ENCODE peak calls at places on chromosome 10, in five cellular contexts. Z is esophagus squamous epithelium, H is breast epithelium, U is dorsolateral prefrontal cortex, F is heart right ventricle. G is an unnamed sample.

GRCh38 chr10:66931340-66931948 is 5.6 kb downstream of the LRRTM3 start:
- DNase-seq in F (no peak), U (no peak), H (no peak), Z (no peak), G (no peak)

GRCh38 chr10:133231244-133231945 is 1.4 kb downstream of the UTF1 start:
- DNase-seq in Z (no peak), H (no peak), F (no peak), U (no peak), G (no peak)

GRCh38 chr10:113058175-113058961 is 108.3 kb downstream of the TCF7L2 start:
- DNase-seq in F (no peak), H (no peak), Z (no peak), U (no peak), G (no peak)

GRCh38 chr10:35613597-35614226 is 8.6 kb downstream of the GJD4 start:
- DNase-seq in H (no peak), U (no peak), F (no peak), Z (no peak), G (no peak)

GRCh38 chr10:80741278-80741677 is 203.6 kb downstream of the SH2D4B start:
- DNase-seq in U (no peak), H (no peak), Z (no peak), F (no peak), G (no peak)

GRCh38 chr10:4301296-4301695 is 516.3 kb upstream of the KLF6 start:
- DNase-seq in F (no peak), U (no peak), H (no peak), Z (no peak), G (no peak)

GRCh38 chr10:15735766-15736165 is 16.0 kb upstream of the ITGA8 start:
- DNase-seq in Z (no peak), H (no peak), F (peak), U (no peak), G (no peak)

GRCh38 chr10:48582970-48583369 is 21.9 kb downstream of the ARHGAP22 start:
- DNase-seq in Z (no peak), U (no peak), H (no peak), F (peak), G (no peak)

GRCh38 chr10:76540786-76541185 is 1096.8 kb downstream of the KCNMA1 start:
- DNase-seq in F (no peak), H (no peak), Z (no peak), U (no peak), G (no peak)

GRCh38 chr10:80457554-80458262 is 3.6 kb downstream of the TSPAN14 start:
- DNase-seq in H (no peak), F (no peak), Z (no peak), U (no peak), G (no peak)

GRCh38 chr10:12381536-12382156 is 32.3 kb downstream of the CAMK1D start:
- DNase-seq in F (no peak), Z (no peak), H (no peak), U (no peak), G (no peak)

GRCh38 chr10:405648-406047 is 270.4 kb downstream of the ZMYND11 start:
- DNase-seq in Z (no peak), H (no peak), F (no peak), U (no peak), G (no peak)

GRCh38 chr10:45461034-45461433 is 87.0 kb downstream of the ALOX5 start:
- DNase-seq in F (no peak), H (no peak), Z (no peak), U (no peak), G (no peak)

GRCh38 chr10:68167271-68167670 is 58.0 kb downstream of the MYPN start:
- DNase-seq in Z (no peak), H (no peak), U (no peak), F (no peak), G (no peak)

GRCh38 chr10:94416896-94417295 is 14.6 kb downstream of the TBC1D12 start:
- DNase-seq in H (no peak), F (no peak), U (no peak), Z (no peak), G (no peak)

GRCh38 chr10:99976886-99977391 is 32.8 kb downstream of the DNMBP start:
- DNase-seq in U (no peak), Z (no peak), H (no peak), F (no peak), G (no peak)

GRCh38 chr10:34643620-34644019 is 171.5 kb downstream of the PARD3 start:
- DNase-seq in U (no peak), F (no peak), H (no peak), Z (no peak), G (no peak)

GRCh38 chr10:62946278-62946677 is 130.1 kb upstream of the EGR2 start:
- DNase-seq in U (no peak), F (no peak), H (no peak), Z (no peak), G (no peak)

GRCh38 chr10:89086801-89087513 is 96.4 kb downstream of the FAS start:
- DNase-seq in F (peak), U (no peak), Z (no peak), H (no peak), G (no peak)

DNA sequence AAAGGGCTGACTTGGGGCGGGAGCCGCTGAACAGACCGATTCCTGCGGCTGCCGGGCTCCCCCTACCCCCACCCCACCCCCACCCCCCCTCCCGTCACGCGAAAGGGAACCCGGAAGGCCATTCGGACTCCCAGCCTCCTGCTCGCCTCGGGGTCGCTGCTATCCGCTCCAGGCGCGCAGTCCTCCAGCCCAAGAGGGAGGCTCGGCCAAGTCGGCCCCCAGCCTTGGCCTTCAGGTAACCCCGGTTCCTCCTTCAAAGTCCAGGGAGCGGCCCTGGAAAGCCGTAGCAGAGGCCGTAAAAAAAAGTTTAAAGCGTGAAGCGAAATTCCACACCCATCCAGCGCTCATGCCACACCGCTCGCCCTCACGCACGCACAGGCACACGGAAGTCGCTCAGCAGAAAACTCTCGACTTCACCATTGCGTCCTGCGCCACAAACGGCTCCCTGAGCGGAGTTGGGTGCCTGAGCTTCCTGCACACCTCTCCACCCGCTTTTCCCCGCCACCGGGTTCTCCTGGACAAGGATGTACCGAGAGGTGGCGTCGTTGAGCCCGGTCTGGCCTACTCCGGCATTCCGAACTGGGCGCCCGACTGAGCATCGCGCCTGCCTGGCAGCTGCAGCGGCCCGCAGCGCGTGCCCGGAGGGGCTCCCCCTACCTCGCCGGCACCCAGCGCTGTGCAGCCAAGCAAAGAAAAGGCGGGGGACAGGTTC is 1.4 kb downstream of the SORCS3 start:
- DNase-seq in H (no peak), U (peak), F (peak), Z (no peak), G (no peak)
- TF ChIP-seq CTCF in H (no peak), U (peak), F (peak), Z (no peak), G (no peak)

GRCh38 chr10:6232225-6232807 is 29.6 kb downstream of the PFKFB3 start:
- DNase-seq in Z (no peak), F (no peak), U (no peak), H (no peak), G (no peak)
- H3K27ac ChIP-seq in Z (no peak), F (no peak), U (no peak), H (peak), G (no peak)

GRCh38 chr10:11355625-11356024 is 255.8 kb downstream of the USP6NL start:
- DNase-seq in Z (no peak), U (no peak), H (no peak), F (no peak), G (no peak)
- TF ChIP-seq CTCF in Z (no peak), U (no peak), H (no peak), F (no peak), G (no peak)

GRCh38 chr10:79267449-79267848 is 79.8 kb upstream of the PPIF start:
- DNase-seq in H (no peak), Z (no peak), U (no peak), F (no peak), G (no peak)

GRCh38 chr10:79266092-79266491 is 81.2 kb upstream of the PPIF start:
- DNase-seq in H (no peak), F (no peak), U (no peak), Z (no peak), G (no peak)

GRCh38 chr10:79268100-79268670 is 79.1 kb upstream of the PPIF start:
- DNase-seq in U (no peak), H (no peak), F (no peak), Z (no peak), G (no peak)

GRCh38 chr10:79264942-79265341 is 82.3 kb upstream of the PPIF start:
- DNase-seq in F (peak), U (no peak), Z (no peak), H (peak), G (no peak)

DNA sequence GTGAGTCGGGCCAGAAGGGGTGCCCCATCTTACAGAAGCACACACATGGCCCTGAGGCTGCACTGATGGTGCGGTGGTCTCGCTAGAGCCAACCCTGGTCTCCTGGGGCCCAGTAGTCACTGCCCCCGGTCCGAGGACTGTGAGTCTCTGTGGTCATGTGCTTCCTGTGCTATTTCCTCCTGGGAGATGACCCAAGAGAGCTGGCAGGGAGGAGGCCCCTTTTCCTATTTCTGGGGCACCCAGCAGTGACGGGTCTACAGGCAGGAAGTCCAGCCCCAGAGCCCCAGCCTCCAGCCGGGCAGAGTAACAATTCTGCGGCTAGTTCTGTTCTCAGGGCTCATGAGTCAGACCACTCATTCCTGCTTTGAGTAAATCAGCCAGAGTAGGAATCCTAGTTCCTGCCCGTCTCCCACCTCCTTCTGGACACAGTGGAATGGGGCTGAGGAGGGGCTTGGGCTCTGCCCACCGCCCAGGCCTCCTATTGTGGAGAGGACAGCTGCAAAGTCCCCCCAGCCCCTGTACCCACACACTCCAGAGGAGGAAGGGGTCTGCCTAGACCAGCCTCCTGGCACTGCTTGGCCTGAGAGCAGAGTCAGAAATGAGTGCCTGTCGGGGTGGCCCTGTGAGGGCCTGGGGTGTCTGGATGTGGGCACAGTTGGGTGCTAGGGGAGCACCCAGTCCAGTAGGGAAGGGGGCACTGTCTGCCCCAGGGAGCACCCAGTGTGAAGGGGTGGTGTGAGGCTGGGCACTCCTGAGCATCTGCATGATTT is 80.5 kb upstream of the PPIF start:
- DNase-seq in Z (no peak), H (no peak), F (peak), U (no peak), G (no peak)
- H3K27ac ChIP-seq in Z (peak), H (peak), F (peak), U (peak), G (no peak)

DNA sequence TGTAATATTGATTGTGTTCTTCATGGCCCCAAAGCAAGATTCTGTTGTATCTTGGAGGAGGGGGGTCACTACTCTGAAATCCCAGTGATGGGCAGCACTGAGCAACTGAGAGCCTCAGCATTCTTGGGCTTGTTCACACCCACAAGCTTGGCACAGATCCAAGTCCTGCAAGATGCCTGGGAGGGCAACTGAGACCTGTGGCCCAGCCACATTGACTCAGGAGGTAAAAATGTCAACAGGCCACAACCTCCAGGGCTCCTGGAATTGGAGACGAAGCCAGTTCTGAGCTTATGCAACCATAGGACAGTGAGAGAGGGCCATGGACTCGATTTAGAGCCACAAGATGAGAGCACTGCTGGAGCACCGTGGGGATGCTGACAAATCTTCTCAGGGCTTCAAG is 3.1 kb upstream of the DOCK1 start:
- DNase-seq in H (peak), F (no peak), Z (no peak), U (no peak), G (no peak)
- TF ChIP-seq CTCF in H (no peak), F (no peak), Z (no peak), U (no peak), G (no peak)

GRCh38 chr10:126584836-126585235 is 85.7 kb downstream of the C10orf90 start:
- DNase-seq in F (no peak), Z (no peak), U (no peak), H (no peak), G (no peak)

GRCh38 chr10:126580873-126581647 is 89.4 kb downstream of the C10orf90 start:
- DNase-seq in U (no peak), H (no peak), F (no peak), Z (no peak), G (no peak)

GRCh38 chr10:126585249-126585986 is 85.1 kb downstream of the C10orf90 start:
- DNase-seq in U (no peak), H (no peak), F (no peak), Z (no peak), G (no peak)

GRCh38 chr10:126583507-126584200 is 86.8 kb downstream of the C10orf90 start:
- DNase-seq in U (no peak), F (no peak), H (no peak), Z (no peak), G (no peak)

DNA sequence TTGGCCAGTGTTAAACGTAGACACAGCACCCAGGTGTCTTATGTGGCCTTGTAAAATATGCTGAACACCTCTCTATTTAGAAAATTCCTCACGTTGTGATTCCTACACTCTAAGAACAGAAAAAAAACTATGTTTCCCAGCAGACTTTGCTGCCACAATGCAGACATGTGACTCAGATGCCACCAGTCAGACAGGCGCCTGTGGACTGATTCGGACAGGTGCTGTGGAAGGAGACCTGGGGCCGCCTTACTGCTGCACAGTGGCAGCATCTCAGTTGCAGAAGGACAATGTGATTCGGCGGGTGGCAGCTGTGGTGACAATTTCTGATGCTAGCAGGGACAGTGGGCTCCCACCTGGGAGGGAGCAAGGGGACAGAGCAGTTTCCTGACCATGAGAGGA is 88.8 kb downstream of the C10orf90 start:
- DNase-seq in Z (no peak), H (no peak), U (no peak), F (no peak), G (no peak)
- H3K27ac ChIP-seq in Z (no peak), H (no peak), U (no peak), F (no peak), G (no peak)

GRCh38 chr10:8049874-8050560 is 4.5 kb upstream of the GATA3 start:
- DNase-seq in F (no peak), H (no peak), U (no peak), Z (no peak), G (no peak)
- TF ChIP-seq CTCF in F (no peak), H (no peak), U (no peak), Z (no peak), G (no peak)

DNA sequence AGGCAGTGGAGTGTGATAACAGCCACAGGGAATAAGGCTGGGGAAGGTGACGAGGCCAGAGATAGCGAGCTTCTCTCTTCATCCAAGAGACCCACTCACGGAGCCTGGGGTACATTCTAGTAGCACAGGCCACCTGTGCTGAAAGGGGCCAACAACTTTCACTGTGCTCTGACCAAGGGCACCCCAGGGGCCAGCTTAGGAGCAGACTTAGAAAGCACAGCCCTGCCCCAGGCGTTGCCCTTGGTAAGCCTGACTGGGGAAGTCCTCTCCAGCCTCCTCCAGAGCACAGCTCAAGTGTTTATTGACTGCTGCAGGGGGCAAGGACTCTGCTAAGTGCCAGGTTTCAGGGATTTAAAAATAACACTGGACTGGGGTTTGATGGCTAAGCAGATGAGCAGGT is 44.7 kb downstream of the EBF3 start:
- DNase-seq in Z (no peak), U (no peak), F (no peak), H (no peak), G (no peak)
- H3K27ac ChIP-seq in Z (no peak), U (no peak), F (no peak), H (no peak), G (no peak)